ENCODE peak calls at places on chromosomes 6 and 20, in five cellular contexts. M, E, I, D and N are unnamed samples.

GRCh38 chr6:144248470-144249301 is 36.4 kb upstream of the UTRN start:
- DNase-seq in M (no peak), E (no peak), I (no peak), D (no peak), N (peak; percentile 72)

GRCh38 chr6:134863763-134864510 is 86.0 kb downstream of the ALDH8A1 start:
- DNase-seq in M (no peak), E (no peak), I (no peak), D (no peak), N (no peak)

GRCh38 chr6:75326557-75327258 is 42.1 kb upstream of the TMEM30A start:
- DNase-seq in M (no peak), E (no peak), I (no peak), D (no peak), N (no peak)

GRCh38 chr20:25282796-25283195 is 34.9 kb downstream of the PYGB start:
- DNase-seq in M (no peak), E (no peak), I (no peak), D (no peak), N (no peak)

GRCh38 chr6:139364302-139364981 is 10.0 kb downstream of the CITED2 start:
- DNase-seq in M (no peak), E (peak; percentile 50), I (no peak), D (peak; percentile 47), N (peak; percentile 19)

GRCh38 chr20:24855848-24856247 is 93.2 kb upstream of the CST7 start:
- DNase-seq in M (no peak), E (no peak), I (no peak), D (no peak), N (no peak)

GRCh38 chr6:142893088-142893487 is 51.9 kb downstream of the HIVEP2 start:
- DNase-seq in M (no peak), E (no peak), I (no peak), D (no peak), N (no peak)

GRCh38 chr6:118283759-118284158 is 264.3 kb upstream of the PLN start:
- DNase-seq in M (peak; percentile 73), E (peak; percentile 30), I (no peak), D (peak; percentile 63), N (peak; percentile 22)

GRCh38 chr6:13491538-13491937 is 4.1 kb upstream of the GFOD1 start:
- DNase-seq in M (no peak), E (no peak), I (no peak), D (no peak), N (no peak)

GRCh38 chr20:24942679-24943078 is 6.4 kb upstream of the CST7 start:
- DNase-seq in M (no peak), E (no peak), I (no peak), D (no peak), N (no peak)

GRCh38 chr6:136795996-136796395 is 3.7 kb upstream of the MAP3K5 start:
- DNase-seq in M (no peak), E (no peak), I (no peak), D (no peak), N (no peak)

GRCh38 chr6:142374965-142375733 is 73.3 kb downstream of the ADGRG6 start:
- DNase-seq in M (no peak), E (no peak), I (no peak), D (peak; percentile 94), N (peak; percentile 23)

GRCh38 chr6:155883741-155884140 is 428.1 kb upstream of the NOX3 start:
- DNase-seq in M (no peak), E (no peak), I (no peak), D (no peak), N (no peak)

GRCh38 chr6:34342247-34342646 is 50.2 kb downstream of the NUDT3 start:
- DNase-seq in M (no peak), E (no peak), I (no peak), D (no peak), N (no peak)

GRCh38 chr6:1136415-1136774 is 175.5 kb upstream of the FOXQ1 start:
- DNase-seq in M (peak; percentile 9), E (no peak), I (peak; percentile 14), D (peak; percentile 59), N (no peak)

GRCh38 chr20:63772781-63773520 is 33.4 kb downstream of the SLC2A4RG start:
- DNase-seq in M (peak; percentile 43), E (no peak), I (peak; percentile 44), D (no peak), N (no peak)

GRCh38 chr20:50278684-50279531 is 88.3 kb downstream of the CEBPB start:
- DNase-seq in M (peak; percentile 74), E (no peak), I (no peak), D (no peak), N (no peak)

GRCh38 chr6:11492444-11493300 is 44.9 kb upstream of the TMEM170B start:
- DNase-seq in M (no peak), E (no peak), I (no peak), D (no peak), N (no peak)

GRCh38 chr6:156010-156409 is 136.3 kb upstream of the DUSP22 start:
- DNase-seq in M (no peak), E (no peak), I (no peak), D (no peak), N (no peak)

GRCh38 chr6:137494967-137495595 is 887 bp upstream of the OLIG3 start:
- DNase-seq in M (no peak), E (peak; percentile 39), I (peak; percentile 40), D (no peak), N (no peak)

GRCh38 chr20:19889011-19889953 is 127.9 kb upstream of the NAA20 start:
- DNase-seq in M (peak; percentile 84), E (no peak), I (no peak), D (no peak), N (no peak)

GRCh38 chr6:118397653-118398052 is 150.4 kb upstream of the PLN start:
- DNase-seq in M (no peak), E (no peak), I (no peak), D (no peak), N (no peak)

GRCh38 chr6:167707686-167708500 is 118.8 kb upstream of the AFDN start:
- DNase-seq in M (no peak), E (no peak), I (no peak), D (no peak), N (no peak)

GRCh38 chr20:20668639-20669038 is 43.8 kb downstream of the RALGAPA2 start:
- DNase-seq in M (no peak), E (peak; percentile 71), I (no peak), D (no peak), N (no peak)

GRCh38 chr6:153960741-153961140 is 78.3 kb upstream of the OPRM1 start:
- DNase-seq in M (no peak), E (no peak), I (no peak), D (no peak), N (no peak)

GRCh38 chr20:11376998-11377397 is 540.7 kb upstream of the BTBD3 start:
- DNase-seq in M (no peak), E (no peak), I (no peak), D (no peak), N (no peak)

GRCh38 chr6:26234421-26235239 is 130.4 kb upstream of the BTN3A2 start:
- DNase-seq in M (peak; percentile 54), E (peak; percentile 67), I (no peak), D (peak; percentile 85), N (peak; percentile 49)

GRCh38 chr6:119351005-119351394 is 1.4 kb upstream of the MAN1A1 start:
- DNase-seq in M (no peak), E (peak; percentile 36), I (no peak), D (peak; percentile 31), N (peak; percentile 19)

GRCh38 chr20:58584881-58585752 is 66.0 kb upstream of the STX16 start:
- DNase-seq in M (no peak), E (no peak), I (no peak), D (no peak), N (no peak)

GRCh38 chr6:42007286-42007685 is 43.0 kb upstream of the TAF8 start:
- DNase-seq in M (no peak), E (no peak), I (no peak), D (no peak), N (no peak)

GRCh38 chr20:50066161-50066834 is 46.7 kb downstream of the UBE2V1 start:
- DNase-seq in M (no peak), E (no peak), I (no peak), D (no peak), N (no peak)

GRCh38 chr20:10466325-10466724 is 31.2 kb downstream of the SLX4IP start:
- DNase-seq in M (peak; percentile 25), E (no peak), I (no peak), D (no peak), N (no peak)

GRCh38 chr6:21115111-21115510 is 478.4 kb upstream of the SOX4 start:
- DNase-seq in M (peak; percentile 9), E (no peak), I (no peak), D (no peak), N (no peak)

GRCh38 chr6:42502127-42502526 is 50.4 kb upstream of the TRERF1 start:
- DNase-seq in M (no peak), E (no peak), I (no peak), D (no peak), N (no peak)

GRCh38 chr6:136063095-136063494 is 187.0 kb downstream of the MTFR2 start:
- DNase-seq in M (no peak), E (no peak), I (no peak), D (no peak), N (no peak)

GRCh38 chr6:53119772-53120409 is 28.8 kb downstream of the GCM1 start:
- DNase-seq in M (no peak), E (no peak), I (no peak), D (peak; percentile 12), N (no peak)

GRCh38 chr20:41670631-41671030 is 52.5 kb upstream of the CHD6 start:
- DNase-seq in M (no peak), E (no peak), I (no peak), D (no peak), N (no peak)